ENCODE peak calls at places on chromosomes 13 and 19, in five cellular contexts. One of them, this sample, is unnamed.

GRCh38 chr19:44883962-44884361 is 7.1 kb upstream of the TOMM40 start:
- DNase-seq in GM10248: no peak
- DNase-seq in D721Med: no peak
- DNase-seq in AG09319: no peak
- DNase-seq in cardiac muscle cell: no peak
- DNase-seq in this sample: no peak

GRCh38 chr13:113646376-113646775 is 11.6 kb downstream of the ATP4B start:
- DNase-seq in AG09319: no peak
- DNase-seq in GM10248: no peak
- DNase-seq in cardiac muscle cell: no peak
- DNase-seq in D721Med: no peak
- DNase-seq in this sample: no peak

GRCh38 chr13:48564046-48564445 is 31.2 kb upstream of the RCBTB2 start:
- DNase-seq in AG09319: no peak
- DNase-seq in cardiac muscle cell: no peak
- DNase-seq in D721Med: no peak
- DNase-seq in GM10248: no peak
- DNase-seq in this sample: no peak

GRCh38 chr13:73608731-73609485 is 525.3 kb downstream of the KLF12 start:
- DNase-seq in cardiac muscle cell: no peak
- DNase-seq in D721Med: no peak
- DNase-seq in AG09319: no peak
- DNase-seq in GM10248: no peak
- DNase-seq in this sample: no peak

GRCh38 chr19:54654447-54655321 is 8.1 kb upstream of the LILRB4 start:
- DNase-seq in AG09319: no peak
- DNase-seq in D721Med: no peak
- DNase-seq in GM10248: peak; percentile 43
- DNase-seq in cardiac muscle cell: no peak
- DNase-seq in this sample: no peak

GRCh38 chr13:114118763-114119123 is 13.7 kb downstream of the RASA3 start:
- DNase-seq in D721Med: no peak
- DNase-seq in AG09319: no peak
- DNase-seq in cardiac muscle cell: no peak
- DNase-seq in GM10248: no peak
- DNase-seq in this sample: no peak

GRCh38 chr19:33273881-33274662 is 28.3 kb downstream of the CEBPA start:
- DNase-seq in D721Med: no peak
- DNase-seq in cardiac muscle cell: no peak
- DNase-seq in GM10248: no peak
- DNase-seq in AG09319: peak; percentile 62
- DNase-seq in this sample: peak; percentile 20

GRCh38 chr19:19110410-19111137 is 27.7 kb downstream of the TMEM161A start:
- DNase-seq in AG09319: no peak
- DNase-seq in GM10248: peak; percentile 49
- DNase-seq in cardiac muscle cell: peak; percentile 67
- DNase-seq in D721Med: no peak
- DNase-seq in this sample: no peak

GRCh38 chr13:39254606-39255005 is 216.3 kb downstream of the NHLRC3 start:
- DNase-seq in AG09319: no peak
- DNase-seq in cardiac muscle cell: no peak
- DNase-seq in D721Med: no peak
- DNase-seq in GM10248: no peak
- DNase-seq in this sample: no peak

GRCh38 chr19:1428738-1429391 is 9.3 kb upstream of the RPS15 start:
- DNase-seq in GM10248: no peak
- DNase-seq in AG09319: no peak
- DNase-seq in D721Med: no peak
- DNase-seq in cardiac muscle cell: no peak
- DNase-seq in this sample: no peak

GRCh38 chr13:39353988-39354387 is 249.0 kb downstream of the LHFPL6 start:
- DNase-seq in GM10248: no peak
- DNase-seq in AG09319: no peak
- DNase-seq in cardiac muscle cell: no peak
- DNase-seq in D721Med: no peak
- DNase-seq in this sample: no peak

GRCh38 chr13:46679369-46680180 is 117.4 kb downstream of the ESD start:
- DNase-seq in cardiac muscle cell: no peak
- DNase-seq in AG09319: peak; percentile 57
- DNase-seq in D721Med: no peak
- DNase-seq in GM10248: peak; percentile 73
- DNase-seq in this sample: no peak

GRCh38 chr19:30046522-30046921 is 104.5 kb downstream of the URI1 start:
- DNase-seq in D721Med: no peak
- DNase-seq in cardiac muscle cell: no peak
- DNase-seq in AG09319: no peak
- DNase-seq in GM10248: no peak
- DNase-seq in this sample: no peak

GRCh38 chr13:73870970-73871935 is 263.0 kb downstream of the KLF12 start:
- DNase-seq in D721Med: no peak
- DNase-seq in AG09319: peak; percentile 30
- DNase-seq in GM10248: no peak
- DNase-seq in cardiac muscle cell: no peak
- DNase-seq in this sample: no peak

GRCh38 chr13:83515267-83515666 is 367.0 kb downstream of the SLITRK1 start:
- DNase-seq in GM10248: no peak
- DNase-seq in D721Med: no peak
- DNase-seq in cardiac muscle cell: no peak
- DNase-seq in AG09319: no peak
- DNase-seq in this sample: no peak

GRCh38 chr13:48775804-48776203 is 122.1 kb downstream of the CYSLTR2 start:
- DNase-seq in D721Med: no peak
- DNase-seq in AG09319: peak; percentile 49
- DNase-seq in GM10248: no peak
- DNase-seq in cardiac muscle cell: no peak
- DNase-seq in this sample: no peak

GRCh38 chr19:41887711-41888382 is 4.9 kb downstream of the ARHGEF1 start:
- DNase-seq in cardiac muscle cell: no peak
- DNase-seq in D721Med: no peak
- DNase-seq in GM10248: peak; percentile 75
- DNase-seq in AG09319: no peak
- DNase-seq in this sample: no peak

GRCh38 chr13:100958859-100959258 is 284.3 kb upstream of the TMTC4 start:
- DNase-seq in cardiac muscle cell: no peak
- DNase-seq in GM10248: no peak
- DNase-seq in AG09319: no peak
- DNase-seq in D721Med: no peak
- DNase-seq in this sample: no peak

GRCh38 chr19:19262190-19263057 is 10.7 kb downstream of the TM6SF2 start:
- DNase-seq in D721Med: no peak
- DNase-seq in cardiac muscle cell: no peak
- DNase-seq in AG09319: no peak
- DNase-seq in GM10248: no peak
- DNase-seq in this sample: no peak

GRCh38 chr19:33394006-33394722 is 20.7 kb downstream of the CEBPG start:
- DNase-seq in cardiac muscle cell: no peak
- DNase-seq in D721Med: no peak
- DNase-seq in GM10248: no peak
- DNase-seq in AG09319: peak; percentile 43
- DNase-seq in this sample: no peak

GRCh38 chr13:109517516-109517915 is 268.9 kb downstream of the IRS2 start:
- DNase-seq in D721Med: no peak
- DNase-seq in cardiac muscle cell: no peak
- DNase-seq in AG09319: no peak
- DNase-seq in GM10248: no peak
- DNase-seq in this sample: no peak

GRCh38 chr19:17358395-17358794 is 18.7 kb downstream of the PLVAP start:
- DNase-seq in D721Med: no peak
- DNase-seq in GM10248: no peak
- DNase-seq in AG09319: no peak
- DNase-seq in cardiac muscle cell: no peak
- DNase-seq in this sample: no peak

GRCh38 chr19:18086590-18087138 is at the start of gene IL12RB1:
- DNase-seq in D721Med: no peak
- DNase-seq in AG09319: no peak
- DNase-seq in GM10248: peak; percentile 66
- DNase-seq in cardiac muscle cell: no peak
- DNase-seq in this sample: no peak

GRCh38 chr19:12733369-12733896 is 1.1 kb downstream of the TRIR start:
- DNase-seq in cardiac muscle cell: no peak
- DNase-seq in AG09319: no peak
- DNase-seq in D721Med: no peak
- DNase-seq in GM10248: peak; percentile 62
- DNase-seq in this sample: no peak

GRCh38 chr19:45130888-45131615 is 29.7 kb downstream of the NKPD1 start:
- DNase-seq in D721Med: no peak
- DNase-seq in GM10248: no peak
- DNase-seq in cardiac muscle cell: no peak
- DNase-seq in AG09319: no peak
- DNase-seq in this sample: no peak

GRCh38 chr13:100097821-100098220 is 8.9 kb downstream of the PCCA start:
- DNase-seq in GM10248: no peak
- DNase-seq in D721Med: no peak
- DNase-seq in AG09319: no peak
- DNase-seq in cardiac muscle cell: no peak
- DNase-seq in this sample: no peak

GRCh38 chr19:30719189-30719990 is 347.2 kb downstream of the ZNF536 start:
- DNase-seq in AG09319: no peak
- DNase-seq in GM10248: peak; percentile 29
- DNase-seq in cardiac muscle cell: peak; percentile 67
- DNase-seq in D721Med: peak; percentile 64
- DNase-seq in this sample: no peak

GRCh38 chr13:37175996-37176395 is 70.5 kb upstream of the CSNK1A1L start:
- DNase-seq in D721Med: no peak
- DNase-seq in GM10248: no peak
- DNase-seq in AG09319: peak; percentile 82
- DNase-seq in cardiac muscle cell: no peak
- DNase-seq in this sample: peak; percentile 93

DNA sequence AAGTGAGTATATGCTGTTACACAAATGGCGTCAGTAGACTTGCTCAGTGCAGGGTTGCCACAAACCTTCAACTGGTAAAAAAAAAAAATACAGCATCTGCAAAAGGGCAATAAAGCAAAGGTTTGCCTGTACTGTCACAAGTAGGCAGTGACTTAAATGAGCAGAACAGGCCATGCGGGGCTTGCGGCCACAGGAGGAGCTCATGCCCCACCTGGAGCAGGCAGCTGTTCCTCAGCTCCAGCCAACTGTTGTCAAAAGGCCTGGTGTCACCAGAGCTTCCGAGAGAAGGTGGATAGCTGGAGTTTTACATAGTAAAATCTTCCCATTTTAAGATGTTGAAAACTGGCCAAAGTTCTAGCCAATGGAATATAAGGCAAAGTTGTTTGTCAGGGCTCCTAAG is 7.7 kb downstream of the ATP7B start:
- DNase-seq in AG09319: no peak
- DNase-seq in GM10248: no peak
- DNase-seq in cardiac muscle cell: no peak
- DNase-seq in D721Med: no peak
- DNase-seq in this sample: no peak
- TF ChIP-seq CTCF in AG09319: no peak
- TF ChIP-seq CTCF in GM10248: no peak
- TF ChIP-seq CTCF in cardiac muscle cell: no peak
- TF ChIP-seq CTCF in D721Med: no peak
- TF ChIP-seq CTCF in this sample: no peak

DNA sequence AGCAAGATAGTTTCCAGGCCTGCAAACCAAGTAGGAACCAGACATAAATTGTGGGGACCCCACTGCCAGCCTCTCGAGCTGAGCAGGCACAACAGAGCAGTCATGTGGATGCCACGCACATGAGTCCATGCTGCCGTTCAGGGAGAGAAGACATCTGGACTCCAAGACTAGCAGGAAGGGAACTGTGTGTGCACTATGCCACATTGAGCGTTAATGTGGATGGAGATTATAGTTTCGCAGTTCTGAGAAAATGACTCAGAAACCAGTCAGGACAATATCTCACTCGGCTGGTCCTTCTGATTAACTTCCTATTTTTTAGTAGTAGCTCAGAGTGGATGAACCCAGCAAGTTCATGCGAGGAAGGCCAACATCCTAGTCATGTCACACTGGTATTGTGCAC is 124.9 kb downstream of the CRYL1 start:
- DNase-seq in cardiac muscle cell: no peak
- DNase-seq in AG09319: no peak
- DNase-seq in D721Med: no peak
- DNase-seq in GM10248: no peak
- DNase-seq in this sample: peak; percentile 27
- TF ChIP-seq CTCF in cardiac muscle cell: no peak
- TF ChIP-seq CTCF in AG09319: no peak
- TF ChIP-seq CTCF in D721Med: no peak
- TF ChIP-seq CTCF in GM10248: no peak
- TF ChIP-seq CTCF in this sample: no peak

DNA sequence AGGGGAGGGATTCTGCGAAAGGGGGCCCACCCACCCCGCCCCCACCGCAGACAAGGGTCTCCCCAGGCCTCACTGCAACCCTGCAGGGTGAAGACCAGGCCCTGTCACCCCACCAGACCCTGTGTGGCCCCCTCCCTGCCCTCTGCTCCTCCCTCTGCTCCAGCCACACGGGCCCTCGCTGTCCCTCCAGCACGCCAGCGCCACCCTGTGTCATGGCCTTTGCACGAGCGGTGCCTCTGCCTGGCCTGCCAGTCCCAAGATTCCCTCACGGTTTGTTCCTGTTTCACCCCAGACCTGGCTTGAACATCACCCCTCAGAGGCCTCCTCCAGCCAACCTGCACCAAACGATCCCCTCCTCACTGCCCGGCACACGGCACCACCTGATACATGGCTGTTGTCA is 27.3 kb downstream of the PIP5K1C start:
- DNase-seq in AG09319: no peak
- DNase-seq in D721Med: no peak
- DNase-seq in GM10248: no peak
- DNase-seq in cardiac muscle cell: no peak
- DNase-seq in this sample: no peak
- TF ChIP-seq CTCF in AG09319: no peak
- TF ChIP-seq CTCF in D721Med: no peak
- TF ChIP-seq CTCF in GM10248: no peak
- TF ChIP-seq CTCF in cardiac muscle cell: no peak
- TF ChIP-seq CTCF in this sample: peak; percentile 1

GRCh38 chr13:110683203-110683883 is 22.6 kb downstream of the CARS2 start:
- DNase-seq in GM10248: no peak
- DNase-seq in AG09319: no peak
- DNase-seq in D721Med: no peak
- DNase-seq in cardiac muscle cell: peak; percentile 6
- DNase-seq in this sample: no peak
- TF ChIP-seq CTCF in GM10248: no peak
- TF ChIP-seq CTCF in AG09319: peak; percentile 51
- TF ChIP-seq CTCF in D721Med: peak; percentile 30
- TF ChIP-seq CTCF in cardiac muscle cell: peak; percentile 37
- TF ChIP-seq CTCF in this sample: peak; percentile 59

GRCh38 chr19:57078802-57079201 is 41.0 kb upstream of the USP29 start:
- DNase-seq in D721Med: no peak
- DNase-seq in AG09319: no peak
- DNase-seq in cardiac muscle cell: no peak
- DNase-seq in GM10248: no peak
- DNase-seq in this sample: no peak
- TF ChIP-seq CTCF in D721Med: no peak
- TF ChIP-seq CTCF in AG09319: no peak
- TF ChIP-seq CTCF in cardiac muscle cell: no peak
- TF ChIP-seq CTCF in GM10248: no peak
- TF ChIP-seq CTCF in this sample: no peak

GRCh38 chr13:94009696-94010095 is 469.8 kb downstream of the DCT start:
- DNase-seq in cardiac muscle cell: no peak
- DNase-seq in GM10248: no peak
- DNase-seq in AG09319: no peak
- DNase-seq in D721Med: no peak
- DNase-seq in this sample: peak; percentile 35
- TF ChIP-seq CTCF in cardiac muscle cell: no peak
- TF ChIP-seq CTCF in GM10248: no peak
- TF ChIP-seq CTCF in AG09319: no peak
- TF ChIP-seq CTCF in D721Med: no peak
- TF ChIP-seq CTCF in this sample: no peak

GRCh38 chr19:5031231-5032100 is 62.6 kb downstream of the KDM4B start:
- DNase-seq in D721Med: peak; percentile 90
- DNase-seq in AG09319: peak; percentile 28
- DNase-seq in cardiac muscle cell: peak; percentile 85
- DNase-seq in GM10248: peak; percentile 93
- DNase-seq in this sample: no peak
- TF ChIP-seq CTCF in D721Med: peak; percentile 93
- TF ChIP-seq CTCF in AG09319: peak; percentile 96
- TF ChIP-seq CTCF in cardiac muscle cell: peak; percentile 92
- TF ChIP-seq CTCF in GM10248: peak; percentile 97
- TF ChIP-seq CTCF in this sample: peak; percentile 95